ENCODE peak calls at places on chromosomes 11 and 22, in nine cellular contexts. One of them, this sample, is unnamed.

GRCh38 chr11:9943346-9944110 is 279.7 kb downstream of the SWAP70 start:
- DNase-seq in RWPE1: peak; percentile 9
- DNase-seq in ecto neural progenitor cell: no peak
- DNase-seq in kidney: no peak
- DNase-seq in cardiac fibroblast: peak; percentile 98
- DNase-seq in GM03348: peak; percentile 74
- DNase-seq in foreskin fibroblast: peak; percentile 92
- DNase-seq in GM04504: peak; percentile 95
- DNase-seq in iPS-NIHi11: no peak
- DNase-seq in this sample: no peak

GRCh38 chr11:27239305-27239942 is 123.6 kb downstream of the CCDC34 start:
- DNase-seq in RWPE1: no peak
- DNase-seq in ecto neural progenitor cell: no peak
- DNase-seq in kidney: no peak
- DNase-seq in cardiac fibroblast: no peak
- DNase-seq in GM03348: peak; percentile 37
- DNase-seq in foreskin fibroblast: peak; percentile 71
- DNase-seq in GM04504: no peak
- DNase-seq in iPS-NIHi11: no peak
- DNase-seq in this sample: no peak

GRCh38 chr22:44453441-44454112 is 44.5 kb downstream of the RTL6 start:
- DNase-seq in RWPE1: no peak
- DNase-seq in ecto neural progenitor cell: no peak
- DNase-seq in kidney: no peak
- DNase-seq in cardiac fibroblast: no peak
- DNase-seq in GM03348: no peak
- DNase-seq in foreskin fibroblast: no peak
- DNase-seq in GM04504: no peak
- DNase-seq in iPS-NIHi11: no peak
- DNase-seq in this sample: no peak

GRCh38 chr22:19184276-19184997 is 5.9 kb upstream of the SLC25A1 start:
- DNase-seq in RWPE1: no peak
- DNase-seq in ecto neural progenitor cell: no peak
- DNase-seq in kidney: peak; percentile 60
- DNase-seq in cardiac fibroblast: no peak
- DNase-seq in GM03348: no peak
- DNase-seq in foreskin fibroblast: no peak
- DNase-seq in GM04504: no peak
- DNase-seq in iPS-NIHi11: no peak
- DNase-seq in this sample: no peak

GRCh38 chr11:8071616-8072581 is 9.1 kb upstream of the TUB start:
- DNase-seq in RWPE1: no peak
- DNase-seq in ecto neural progenitor cell: no peak
- DNase-seq in kidney: no peak
- DNase-seq in cardiac fibroblast: no peak
- DNase-seq in GM03348: no peak
- DNase-seq in foreskin fibroblast: no peak
- DNase-seq in GM04504: no peak
- DNase-seq in iPS-NIHi11: no peak
- DNase-seq in this sample: no peak

GRCh38 chr11:121467965-121468364 is 15.2 kb upstream of the SORL1-AS1 start:
- DNase-seq in RWPE1: no peak
- DNase-seq in ecto neural progenitor cell: no peak
- DNase-seq in kidney: no peak
- DNase-seq in cardiac fibroblast: no peak
- DNase-seq in GM03348: peak; percentile 26
- DNase-seq in foreskin fibroblast: no peak
- DNase-seq in GM04504: no peak
- DNase-seq in iPS-NIHi11: no peak
- DNase-seq in this sample: peak; percentile 22

GRCh38 chr11:47261291-47261800 is 3.5 kb downstream of the NR1H3 start:
- DNase-seq in RWPE1: no peak
- DNase-seq in ecto neural progenitor cell: no peak
- DNase-seq in kidney: no peak
- DNase-seq in cardiac fibroblast: no peak
- DNase-seq in GM03348: no peak
- DNase-seq in foreskin fibroblast: no peak
- DNase-seq in GM04504: no peak
- DNase-seq in iPS-NIHi11: no peak
- DNase-seq in this sample: no peak

GRCh38 chr11:116646191-116646590 is 126.6 kb downstream of the BUD13 start:
- DNase-seq in RWPE1: no peak
- DNase-seq in ecto neural progenitor cell: peak; percentile 23
- DNase-seq in kidney: no peak
- DNase-seq in cardiac fibroblast: no peak
- DNase-seq in GM03348: no peak
- DNase-seq in foreskin fibroblast: no peak
- DNase-seq in GM04504: no peak
- DNase-seq in iPS-NIHi11: no peak
- DNase-seq in this sample: no peak

GRCh38 chr11:79076526-79077115 is 364.2 kb downstream of the TENM4 start:
- DNase-seq in RWPE1: no peak
- DNase-seq in ecto neural progenitor cell: no peak
- DNase-seq in kidney: no peak
- DNase-seq in cardiac fibroblast: peak; percentile 64
- DNase-seq in GM03348: peak; percentile 79
- DNase-seq in foreskin fibroblast: no peak
- DNase-seq in GM04504: peak; percentile 20
- DNase-seq in iPS-NIHi11: peak; percentile 66
- DNase-seq in this sample: peak; percentile 38

GRCh38 chr11:72864692-72865655 is 50.8 kb downstream of the ATG16L2 start:
- DNase-seq in RWPE1: no peak
- DNase-seq in ecto neural progenitor cell: no peak
- DNase-seq in kidney: no peak
- DNase-seq in cardiac fibroblast: peak; percentile 78
- DNase-seq in GM03348: peak; percentile 59
- DNase-seq in foreskin fibroblast: peak; percentile 44
- DNase-seq in GM04504: no peak
- DNase-seq in iPS-NIHi11: no peak
- DNase-seq in this sample: no peak

GRCh38 chr22:31082606-31083376 is 1.7 kb downstream of the SMTN start:
- DNase-seq in RWPE1: no peak
- DNase-seq in ecto neural progenitor cell: peak; percentile 71
- DNase-seq in kidney: peak; percentile 87
- DNase-seq in cardiac fibroblast: peak; percentile 84
- DNase-seq in GM03348: peak; percentile 88
- DNase-seq in foreskin fibroblast: peak; percentile 65
- DNase-seq in GM04504: peak; percentile 44
- DNase-seq in iPS-NIHi11: peak; percentile 63
- DNase-seq in this sample: peak; percentile 66

GRCh38 chr11:12066799-12067508 is 43.4 kb upstream of the MICAL2 start:
- DNase-seq in RWPE1: no peak
- DNase-seq in ecto neural progenitor cell: peak; percentile 57
- DNase-seq in kidney: peak; percentile 66
- DNase-seq in cardiac fibroblast: peak; percentile 57
- DNase-seq in GM03348: peak; percentile 49
- DNase-seq in foreskin fibroblast: peak; percentile 84
- DNase-seq in GM04504: peak; percentile 93
- DNase-seq in iPS-NIHi11: no peak
- DNase-seq in this sample: peak; percentile 56